ENCODE peak calls at places on chromosomes 2 and 18, in eight cellular contexts. K is GM12878, Y is A549, A is HCT116, Q is SK-N-SH, H is K562, F is HepG2, P is H1. M is an unnamed sample.

GRCh38 chr2:74762789-74763188 is 71.1 kb upstream of the HK2 start:
- DNase-seq in K (no peak), Y (no peak), A (no peak), Q (no peak), H (peak), F (peak), P (no peak), M (no peak)

GRCh38 chr2:172081248-172082022 is 3.9 kb upstream of the DLX1 start:
- DNase-seq in K (no peak), Y (no peak), A (no peak), Q (peak), H (no peak), F (no peak), P (no peak), M (no peak)

GRCh38 chr18:67410075-67410474 is 106.4 kb downstream of the DSEL start:
- DNase-seq in K (no peak), Y (no peak), A (no peak), Q (no peak), H (no peak), F (no peak), P (no peak), M (peak)

GRCh38 chr2:135586148-135586547 is 54.9 kb downstream of the R3HDM1 start:
- DNase-seq in K (no peak), Y (no peak), A (no peak), Q (no peak), H (no peak), F (no peak), P (no peak), M (peak)

GRCh38 chr2:15674637-15675455 is 83.2 kb downstream of the DDX1 start:
- DNase-seq in K (no peak), Y (peak), A (no peak), Q (no peak), H (no peak), F (no peak), P (no peak), M (no peak)

GRCh38 chr2:197079414-197079813 is 152.9 kb upstream of the PGAP1 start:
- DNase-seq in K (no peak), Y (no peak), A (no peak), Q (no peak), H (no peak), F (no peak), P (no peak), M (peak)

GRCh38 chr2:165008916-165009315 is 53.6 kb upstream of the SLC38A11 start:
- DNase-seq in K (no peak), Y (peak), A (no peak), Q (no peak), H (no peak), F (no peak), P (no peak), M (no peak)

GRCh38 chr2:239967244-239968036 is 57.7 kb downstream of the NDUFA10 start:
- DNase-seq in K (no peak), Y (no peak), A (no peak), Q (no peak), H (no peak), F (no peak), P (no peak), M (no peak)

GRCh38 chr2:233334915-233335314 is 19.4 kb upstream of the DGKD start:
- DNase-seq in K (no peak), Y (no peak), A (no peak), Q (no peak), H (no peak), F (no peak), P (no peak), M (no peak)

GRCh38 chr2:219868635-219869034 is 241.2 kb downstream of the SLC4A3 start:
- DNase-seq in K (no peak), Y (no peak), A (no peak), Q (no peak), H (no peak), F (no peak), P (no peak), M (no peak)

GRCh38 chr2:27717070-27717453 is 53.4 kb downstream of the SLC4A1AP start:
- DNase-seq in K (no peak), Y (peak), A (no peak), Q (peak), H (no peak), F (no peak), P (no peak), M (peak)

GRCh38 chr2:85911836-85912692 is 23.3 kb upstream of the ST3GAL5 start:
- DNase-seq in K (no peak), Y (peak), A (no peak), Q (no peak), H (no peak), F (no peak), P (no peak), M (peak)

GRCh38 chr2:36708119-36708741 is 11.7 kb downstream of the VIT start:
- DNase-seq in K (no peak), Y (no peak), A (peak), Q (no peak), H (no peak), F (no peak), P (no peak), M (peak)

GRCh38 chr2:142581491-142581890 is 296.0 kb upstream of the KYNU start:
- DNase-seq in K (no peak), Y (no peak), A (no peak), Q (no peak), H (no peak), F (no peak), P (no peak), M (no peak)

GRCh38 chr18:40821596-40822243 is 1133.3 kb upstream of the PIK3C3 start:
- DNase-seq in K (no peak), Y (no peak), A (no peak), Q (no peak), H (no peak), F (no peak), P (no peak), M (no peak)

GRCh38 chr2:56380861-56381260 is 197.1 kb downstream of the CCDC85A start:
- DNase-seq in K (no peak), Y (no peak), A (no peak), Q (no peak), H (no peak), F (no peak), P (no peak), M (no peak)

GRCh38 chr2:102385522-102385921 is 29.9 kb downstream of the IL18R1 start:
- DNase-seq in K (no peak), Y (no peak), A (no peak), Q (no peak), H (no peak), F (no peak), P (no peak), M (no peak)

GRCh38 chr2:37377187-37377532 is 32.7 kb downstream of the QPCT start:
- DNase-seq in K (peak), Y (no peak), A (no peak), Q (no peak), H (no peak), F (no peak), P (no peak), M (peak)

GRCh38 chr2:236762628-236763027 is 193.0 kb downstream of the ACKR3 start:
- DNase-seq in K (no peak), Y (no peak), A (no peak), Q (no peak), H (peak), F (no peak), P (no peak), M (no peak)

GRCh38 chr2:30915485-30915884 is 108.2 kb upstream of the CAPN13 start:
- DNase-seq in K (no peak), Y (peak), A (peak), Q (peak), H (peak), F (peak), P (peak), M (peak)

GRCh38 chr2:40760071-40760666 is 308.3 kb upstream of the SLC8A1 start:
- DNase-seq in K (no peak), Y (peak), A (peak), Q (peak), H (no peak), F (peak), P (no peak), M (peak)

GRCh38 chr2:236928353-236929153 is 157.1 kb upstream of the COPS8 start:
- DNase-seq in K (no peak), Y (no peak), A (no peak), Q (no peak), H (no peak), F (no peak), P (no peak), M (no peak)

GRCh38 chr2:152544626-152545025 is 172.6 kb downstream of the PRPF40A start:
- DNase-seq in K (no peak), Y (no peak), A (no peak), Q (no peak), H (no peak), F (no peak), P (no peak), M (no peak)

GRCh38 chr2:106970471-106971261 is 84.7 kb upstream of the ST6GAL2 start:
- DNase-seq in K (no peak), Y (peak), A (no peak), Q (no peak), H (no peak), F (no peak), P (no peak), M (peak)

GRCh38 chr2:150486539-150487484 is 655 bp downstream of the RND3 start:
- DNase-seq in K (no peak), Y (no peak), A (no peak), Q (peak), H (no peak), F (no peak), P (no peak), M (peak)

GRCh38 chr2:69645926-69646325 is 2.4 kb upstream of the AAK1 start:
- DNase-seq in K (no peak), Y (no peak), A (no peak), Q (no peak), H (no peak), F (no peak), P (no peak), M (no peak)

GRCh38 chr18:28063181-28063790 is 113.6 kb downstream of the CDH2 start:
- DNase-seq in K (no peak), Y (no peak), A (no peak), Q (no peak), H (no peak), F (no peak), P (no peak), M (peak)

GRCh38 chr18:46424898-46425297 is 232.1 kb downstream of the LOXHD1 start:
- DNase-seq in K (no peak), Y (no peak), A (no peak), Q (no peak), H (no peak), F (no peak), P (no peak), M (no peak)

GRCh38 chr2:113370030-113370429 is 67.5 kb upstream of the ZNG1B start:
- DNase-seq in K (no peak), Y (peak), A (no peak), Q (no peak), H (no peak), F (no peak), P (no peak), M (no peak)

GRCh38 chr2:220513573-220514288 is 886.3 kb downstream of the SLC4A3 start:
- DNase-seq in K (no peak), Y (no peak), A (no peak), Q (no peak), H (no peak), F (no peak), P (no peak), M (peak)

GRCh38 chr2:61733563-61733962 is 120.3 kb downstream of the FAM161A start:
- DNase-seq in K (no peak), Y (no peak), A (no peak), Q (no peak), H (no peak), F (no peak), P (no peak), M (peak)

GRCh38 chr2:53096346-53096745 is 671.3 kb upstream of the CHAC2 start:
- DNase-seq in K (no peak), Y (no peak), A (no peak), Q (no peak), H (no peak), F (no peak), P (no peak), M (no peak)

GRCh38 chr2:72963423-72964145 is 46.3 kb downstream of the EMX1 start:
- DNase-seq in K (no peak), Y (no peak), A (no peak), Q (peak), H (no peak), F (no peak), P (peak), M (no peak)

GRCh38 chr2:149661844-149662243 is 74.3 kb upstream of the MMADHC start:
- DNase-seq in K (no peak), Y (peak), A (no peak), Q (no peak), H (no peak), F (no peak), P (no peak), M (peak)

GRCh38 chr2:132465917-132466316 is 49.3 kb downstream of the GPR39 start:
- DNase-seq in K (no peak), Y (no peak), A (no peak), Q (no peak), H (no peak), F (no peak), P (no peak), M (peak)

GRCh38 chr2:168327328-168327727 is 79.9 kb upstream of the STK39 start:
- DNase-seq in K (no peak), Y (no peak), A (no peak), Q (no peak), H (no peak), F (no peak), P (no peak), M (no peak)

GRCh38 chr2:201470821-201471731 is 19.5 kb downstream of the STRADB start:
- DNase-seq in K (no peak), Y (no peak), A (no peak), Q (no peak), H (no peak), F (no peak), P (no peak), M (peak)

GRCh38 chr2:201467666-201468065 is 16.1 kb downstream of the STRADB start:
- DNase-seq in K (no peak), Y (no peak), A (no peak), Q (no peak), H (no peak), F (no peak), P (no peak), M (no peak)

GRCh38 chr2:201471732-201472395 is 20.3 kb downstream of the STRADB start:
- DNase-seq in K (no peak), Y (no peak), A (no peak), Q (no peak), H (no peak), F (no peak), P (no peak), M (peak)

DNA sequence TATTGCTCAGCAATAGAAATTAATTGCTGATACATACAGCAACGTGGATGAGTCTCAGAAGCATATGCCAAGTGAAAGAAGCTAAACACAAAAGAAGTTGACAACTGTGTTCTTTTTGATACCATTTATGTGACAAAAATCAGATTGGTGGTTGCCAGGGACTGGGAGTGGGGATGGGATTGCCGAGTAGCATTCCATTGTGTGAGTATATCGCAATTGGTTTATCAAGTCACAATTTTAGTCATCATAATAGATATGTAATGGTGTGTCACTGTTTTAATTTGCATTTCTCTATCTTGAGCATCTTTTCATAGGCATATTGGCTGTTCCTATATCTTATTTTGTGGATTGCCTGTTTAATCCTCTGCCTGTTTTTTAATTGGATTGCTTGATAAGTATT is 20.9 kb downstream of the STRADB start:
- DNase-seq in K (no peak), Y (no peak), A (no peak), Q (no peak), H (no peak), F (no peak), P (no peak), M (peak)
- TF ChIP-seq RAD21 in K (no peak), Y (no peak), A (no peak), Q (no peak), H (no peak), F (no peak), P (no peak), M (no peak)

DNA sequence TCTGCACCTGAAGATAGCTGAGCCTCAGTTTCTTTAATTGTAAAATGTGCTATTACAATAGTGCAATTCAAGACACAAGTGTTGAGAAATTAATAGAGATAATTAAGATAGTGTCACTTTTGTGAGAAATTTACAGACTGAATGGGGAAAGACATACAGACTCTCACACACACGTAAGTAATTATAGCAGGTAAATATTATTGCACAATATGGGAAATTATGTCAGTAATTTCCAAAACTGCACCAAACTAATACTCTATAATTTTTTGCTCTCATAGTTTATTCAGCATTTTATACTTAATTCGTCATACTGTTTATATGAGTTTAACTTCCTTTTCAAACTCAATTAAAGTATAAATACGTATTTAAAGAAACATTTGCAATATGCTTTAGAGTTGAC is 124.9 kb upstream of the GYPC start:
- DNase-seq in K (no peak), Y (no peak), A (no peak), Q (no peak), H (no peak), F (no peak), P (no peak), M (no peak)
- TF ChIP-seq RAD21 in K (no peak), Y (no peak), A (no peak), Q (no peak), H (no peak), F (no peak), P (no peak), M (no peak)

GRCh38 chr18:44818668-44819403 is 138.1 kb downstream of the SETBP1 start:
- DNase-seq in K (no peak), Y (no peak), A (no peak), Q (no peak), H (no peak), F (no peak), P (no peak), M (no peak)
- TF ChIP-seq RAD21 in K (no peak), Y (no peak), A (no peak), Q (no peak), H (no peak), F (no peak), P (no peak), M (no peak)

GRCh38 chr18:50805732-50806131 is 14.1 kb downstream of the MRO start:
- DNase-seq in K (no peak), Y (no peak), A (no peak), Q (no peak), H (no peak), F (no peak), P (no peak), M (no peak)

GRCh38 chr18:50797147-50797546 is 22.7 kb downstream of the MRO start:
- DNase-seq in K (no peak), Y (no peak), A (no peak), Q (no peak), H (no peak), F (no peak), P (no peak), M (no peak)

GRCh38 chr18:50806208-50806616 is 13.6 kb downstream of the MRO start:
- DNase-seq in K (no peak), Y (no peak), A (no peak), Q (no peak), H (peak), F (peak), P (no peak), M (no peak)

GRCh38 chr18:50803579-50803978 is 16.2 kb downstream of the MRO start:
- DNase-seq in K (no peak), Y (no peak), A (no peak), Q (no peak), H (no peak), F (no peak), P (no peak), M (no peak)

DNA sequence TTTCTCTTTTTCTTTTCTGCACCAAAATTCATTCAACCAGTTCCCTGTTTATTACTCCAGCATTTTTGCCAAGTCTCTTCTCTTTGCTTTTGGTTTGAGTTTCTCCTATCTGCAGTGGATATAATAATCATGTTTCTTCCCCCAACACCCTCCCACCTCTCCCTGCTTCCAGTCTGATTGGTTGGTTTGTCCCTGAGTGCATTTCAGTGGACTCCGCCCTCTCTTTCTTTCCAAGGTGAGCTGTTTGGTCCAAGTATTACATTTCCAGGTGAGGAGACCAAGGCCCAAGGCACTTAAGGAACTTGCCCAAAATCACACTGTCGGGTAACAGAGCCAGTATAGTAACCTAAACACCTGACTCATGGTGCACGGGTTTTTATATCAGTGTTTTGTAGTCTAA is 17.7 kb downstream of the MRO start:
- DNase-seq in K (no peak), Y (no peak), A (no peak), Q (no peak), H (no peak), F (no peak), P (no peak), M (no peak)
- TF ChIP-seq RAD21 in K (no peak), Y (no peak), A (no peak), Q (no peak), H (no peak), F (no peak), P (no peak), M (no peak)

GRCh38 chr18:79615091-79615490 is 64.5 kb upstream of the CTDP1 start:
- DNase-seq in K (no peak), Y (no peak), A (no peak), Q (no peak), H (no peak), F (no peak), P (no peak), M (no peak)
- TF ChIP-seq RAD21 in K (no peak), Y (no peak), A (no peak), Q (no peak), H (no peak), F (no peak), P (no peak), M (no peak)

DNA sequence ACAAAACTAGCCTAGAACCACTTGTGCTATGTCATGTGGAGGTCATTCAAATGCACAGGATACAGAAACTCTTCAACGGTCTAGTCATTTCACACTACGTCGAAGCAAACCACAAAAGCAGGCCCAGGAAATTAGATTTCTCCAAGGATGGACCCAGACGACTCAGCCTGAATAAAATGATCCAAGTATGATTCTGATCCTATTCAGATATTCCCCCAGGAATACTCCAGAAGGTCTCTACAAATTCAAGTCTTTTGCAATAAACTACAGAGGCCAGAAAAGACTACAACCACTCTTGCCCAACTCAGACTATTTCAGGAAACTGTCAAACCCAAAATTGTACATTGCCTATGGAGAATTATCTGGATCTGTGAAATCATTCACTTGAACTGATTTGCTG is 422.5 kb downstream of the METTL4 start:
- DNase-seq in K (no peak), Y (no peak), A (no peak), Q (no peak), H (no peak), F (no peak), P (no peak), M (no peak)
- TF ChIP-seq RAD21 in K (no peak), Y (no peak), A (no peak), Q (no peak), H (no peak), F (no peak), P (no peak), M (no peak)